ENCODE peak calls at places on chromosomes 16 and 17, in five cellular contexts. R is mucosa of gallbladder, J is ELF-1, H is breast epithelium, G is caudate nucleus. K is an unnamed sample.

GRCh38 chr17:44906010-44906646 is 6.9 kb upstream of the EFTUD2 start:
- DNase-seq in R (no peak), J (no peak), H (no peak), G (no peak), K (no peak)

GRCh38 chr16:19666451-19666850 is 51.6 kb downstream of the KNOP1 start:
- DNase-seq in R (no peak), J (no peak), H (no peak), G (peak), K (no peak)

GRCh38 chr16:82651921-82652601 is 25.3 kb downstream of the CDH13 start:
- DNase-seq in R (no peak), J (no peak), H (no peak), G (no peak), K (no peak)

GRCh38 chr17:61285483-61286320 is 113.9 kb upstream of the TBX2 start:
- DNase-seq in R (no peak), J (peak), H (no peak), G (no peak), K (no peak)

GRCh38 chr17:4859816-4860625 is 26.9 kb downstream of the MINK1 start:
- DNase-seq in R (no peak), J (no peak), H (no peak), G (peak), K (no peak)

GRCh38 chr16:30740364-30741251 is 7.6 kb upstream of the PHKG2 start:
- DNase-seq in R (peak), J (peak), H (peak), G (no peak), K (peak)

GRCh38 chr17:80482058-80482318 is 5.6 kb upstream of the NPTX1 start:
- DNase-seq in R (no peak), J (no peak), H (no peak), G (no peak), K (no peak)

GRCh38 chr17:48181653-48182052 is 74.1 kb downstream of the SNX11 start:
- DNase-seq in R (no peak), J (peak), H (no peak), G (no peak), K (no peak)

GRCh38 chr16:75433732-75434413 is 570 bp upstream of the CFDP1 start:
- DNase-seq in R (peak), J (peak), H (peak), G (peak), K (peak)

GRCh38 chr17:77803726-77804125 is 154.8 kb upstream of the TNRC6C start:
- DNase-seq in R (no peak), J (no peak), H (no peak), G (no peak), K (no peak)

K was measured in esophagus muscularis mucosa.